ENCODE peak calls at places on chromosomes 11 and 22, in ten cellular contexts. V is K562, Y is PC-3, C is HCT116, F is HepG2, N is kidney, R is DND-41, B is MM.1S, H is neural progenitor cell, K is fibroblast of lung. J is an unnamed sample.

GRCh38 chr11:94681852-94682251 is 86.3 kb upstream of the AMOTL1 start:
- DNase-seq in R (no peak), Y (no peak), V (no peak), C (no peak), B (no peak), H (no peak), N (no peak), F (no peak), K (no peak), J (no peak)

GRCh38 chr11:46865340-46865739 is 19.3 kb upstream of the CKAP5 start:
- DNase-seq in N (no peak), R (no peak), C (no peak), K (peak; percentile 80), F (no peak), H (no peak), V (no peak), Y (no peak), B (no peak), J (no peak)

GRCh38 chr11:127369301-127369968 is 368.9 kb upstream of the KIRREL3 start:
- DNase-seq in N (no peak), B (no peak), C (no peak), K (no peak), H (no peak), F (no peak), V (no peak), Y (no peak), R (no peak), J (no peak)

GRCh38 chr11:1888811-1889526 is 2.7 kb downstream of the PRR33 start:
- DNase-seq in F (no peak), H (no peak), N (peak; percentile 86), V (no peak), C (no peak), Y (no peak), K (no peak), R (peak; percentile 95), B (no peak), J (no peak)

GRCh38 chr22:21933413-21933812 is 19.2 kb downstream of the PPM1F start:
- DNase-seq in Y (no peak), N (no peak), V (no peak), F (no peak), C (no peak), K (no peak), R (no peak), H (no peak), B (no peak), J (no peak)

GRCh38 chr11:103920449-103920848 is 116.0 kb upstream of the DDI1 start:
- DNase-seq in H (no peak), V (no peak), Y (no peak), N (no peak), R (no peak), C (no peak), B (no peak), F (no peak), K (peak; percentile 67), J (no peak)

GRCh38 chr11:76772100-76772782 is 10.9 kb upstream of the TSKU start:
- DNase-seq in R (no peak), V (no peak), Y (no peak), C (no peak), N (no peak), B (no peak), F (peak; percentile 68), K (no peak), H (no peak), J (no peak)

GRCh38 chr11:2902784-2903671 is 17.5 kb upstream of the CDKN1C start:
- DNase-seq in V (no peak), N (no peak), Y (no peak), F (peak; percentile 74), K (no peak), R (no peak), H (peak; percentile 29), C (no peak), B (no peak), J (no peak)

GRCh38 chr11:66912361-66912760 is 45.8 kb downstream of the PC start:
- DNase-seq in N (peak; percentile 55), H (no peak), R (no peak), C (no peak), F (no peak), K (no peak), V (no peak), Y (no peak), B (no peak), J (no peak)

GRCh38 chr11:21564813-21565212 is 628.1 kb upstream of the ANO5 start:
- DNase-seq in B (no peak), F (no peak), H (no peak), K (peak; percentile 1), Y (no peak), C (no peak), R (no peak), V (no peak), N (no peak), J (no peak)

GRCh38 chr11:44840085-44840478 is 110.6 kb downstream of the TP53I11 start:
- DNase-seq in Y (no peak), K (no peak), C (no peak), V (no peak), F (no peak), R (no peak), H (no peak), B (no peak), N (peak; percentile 35), J (no peak)

GRCh38 chr11:57586711-57587110 is 10.8 kb upstream of the SERPING1 start:
- DNase-seq in B (no peak), C (no peak), N (no peak), R (peak; percentile 25), K (no peak), F (no peak), Y (no peak), V (no peak), H (no peak), J (no peak)

GRCh38 chr22:32396746-32397145 is 15.3 kb downstream of the RTCB start:
- DNase-seq in H (no peak), V (no peak), B (no peak), K (peak; percentile 13), R (no peak), N (no peak), C (no peak), Y (peak; percentile 47), F (no peak), J (no peak)

GRCh38 chr11:11157201-11157600 is 195.8 kb downstream of the CSNK2A3 start:
- DNase-seq in R (peak; percentile 31), V (peak; percentile 30), B (peak; percentile 58), N (no peak), F (peak; percentile 33), H (peak; percentile 73), Y (peak; percentile 54), C (peak; percentile 21), K (no peak), J (no peak)

GRCh38 chr11:68549789-68550484 is 89.4 kb downstream of the PPP6R3 start:
- DNase-seq in N (no peak), K (peak; percentile 53), Y (no peak), H (no peak), R (no peak), V (no peak), B (no peak), C (no peak), F (no peak), J (no peak)
- H3K36me3 ChIP-seq in N (peaks cover 35% of the 10 kb centered on the region), K (peaks cover 6% of the 10 kb centered on the region), Y (peaks cover 78% of the 10 kb centered on the region), H (no peaks in the 10 kb centered on the region), R (peaks cover 97% of the 10 kb centered on the region), V (peaks cover 95% of the 10 kb centered on the region), B (peaks cover 7% of the 10 kb centered on the region), C (peaks cover 7% of the 10 kb centered on the region), F (peaks cover 29% of the 10 kb centered on the region), J (peaks cover 85% of the 10 kb centered on the region)

GRCh38 chr11:6321961-6322362 is 1.7 kb upstream of the CAVIN3 start:
- DNase-seq in K (peak; percentile 82), C (peak; percentile 52), N (no peak), H (peak; percentile 67), B (no peak), R (no peak), F (no peak), Y (peak; percentile 37), V (no peak), J (no peak)
- H3K9ac ChIP-seq in K (no peak overlapping the region), C (peak overlapping the region; percentile 32), N (no peak overlapping the region), H (no peak overlapping the region), B (no peak overlapping the region), R (no peak overlapping the region), F (no peak overlapping the region), Y (no peak overlapping the region), V (no peak overlapping the region), J (no peak overlapping the region)

GRCh38 chr22:26462051-26462450 is 21.5 kb downstream of the HPS4 start:
- DNase-seq in B (no peak), F (no peak), K (no peak), V (no peak), H (no peak), Y (no peak), R (no peak), N (no peak), C (no peak), J (no peak)

GRCh38 chr22:26463688-26464087 is 19.9 kb downstream of the HPS4 start:
- DNase-seq in F (no peak), H (no peak), V (no peak), C (no peak), B (no peak), N (no peak), Y (no peak), K (no peak), R (no peak), J (no peak)

GRCh38 chr22:26461188-26461810 is 22.3 kb downstream of the HPS4 start:
- DNase-seq in V (peak; percentile 51), H (peak; percentile 86), C (peak; percentile 18), F (peak; percentile 24), N (no peak), R (peak; percentile 25), Y (peak; percentile 50), K (no peak), B (no peak), J (no peak)

GRCh38 chr22:26464312-26464711 is 19.3 kb downstream of the HPS4 start:
- DNase-seq in F (no peak), V (no peak), N (no peak), R (no peak), Y (no peak), K (no peak), B (no peak), C (no peak), H (no peak), J (no peak)

GRCh38 chr22:26462971-26463661 is 20.5 kb downstream of the HPS4 start:
- DNase-seq in N (no peak), H (peak; percentile 66), C (no peak), R (no peak), B (no peak), V (no peak), F (no peak), K (peak; percentile 52), Y (no peak), J (no peak)
- H3K36me3 ChIP-seq in N (peaks cover 52% of the 10 kb centered on the region), H (no peaks in the 10 kb centered on the region), C (peaks cover 28% of the 10 kb centered on the region), R (peaks cover 96% of the 10 kb centered on the region), B (no peaks in the 10 kb centered on the region), V (peaks cover 90% of the 10 kb centered on the region), F (peaks cover 32% of the 10 kb centered on the region), K (peaks cover 15% of the 10 kb centered on the region), Y (peaks cover 2% of the 10 kb centered on the region), J (peaks cover 74% of the 10 kb centered on the region)

DNA sequence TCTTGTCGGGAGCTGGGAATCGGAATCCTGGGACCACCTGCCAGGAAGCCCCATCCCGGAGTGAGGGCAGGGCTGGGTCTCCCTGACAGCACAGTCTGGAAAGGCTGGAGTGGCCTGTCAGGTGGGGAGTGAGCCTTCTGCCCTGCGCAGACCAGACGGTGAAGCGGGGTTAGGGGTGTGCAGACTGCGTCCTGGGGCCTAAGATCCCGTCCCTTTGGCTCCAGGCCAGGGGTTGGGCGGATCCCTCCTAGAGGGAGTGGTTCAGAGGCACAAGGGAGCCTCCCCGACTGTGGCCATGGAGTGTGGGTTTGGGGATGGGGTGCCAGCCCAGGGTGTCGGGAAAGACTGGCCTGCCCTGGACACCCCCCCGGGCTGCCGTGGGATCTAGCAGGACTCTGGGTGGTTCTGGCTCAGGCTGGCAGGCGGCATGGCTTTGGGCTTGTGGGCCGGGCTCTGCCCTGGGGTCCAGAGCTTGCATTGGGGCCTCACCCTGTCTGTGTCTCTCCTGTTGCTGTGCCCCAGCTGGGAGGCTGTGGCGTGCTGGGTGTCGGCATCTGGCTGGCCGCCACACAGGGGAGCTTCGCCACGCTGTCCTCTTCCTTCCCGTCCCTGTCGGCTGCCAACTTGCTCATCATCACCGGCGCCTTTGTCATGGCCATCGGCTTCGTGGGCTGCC is 19.5 kb downstream of the TSPAN4 start:
- DNase-seq in V (peak; percentile 88), N (no peak), H (peak; percentile 56), B (no peak), F (no peak), C (no peak), Y (no peak), K (no peak), R (no peak), J (no peak)
- H3K9ac ChIP-seq in V (no peak overlapping the region), N (no peak overlapping the region), H (no peak overlapping the region), B (no peak overlapping the region), F (no peak overlapping the region), C (no peak overlapping the region), Y (no peak overlapping the region), K (peak overlapping the region; percentile 16), R (no peak overlapping the region), J (no peak overlapping the region)